ENCODE peak calls at places on chromosome 1, in seven cellular contexts. J is pancreas; P is A549; Q is CD4-positive, CD25-positive, alpha-beta regulatory T cell; W is GM23338; K is OCI-LY7; R is stomach. I is an unnamed sample.

GRCh38 chr1:180157576-180158057 is 2.9 kb downstream of the QSOX1 start:
- DNase-seq in K (no peak), W (peak; percentile 31), R (peak; percentile 68), J (peak; percentile 37), Q (no peak), P (no peak), I (no peak)

GRCh38 chr1:175273656-175274055 is 81.1 kb upstream of the KIAA0040 start:
- DNase-seq in W (no peak), R (no peak), J (no peak), P (no peak), K (no peak), Q (no peak), I (no peak)

GRCh38 chr1:20499718-20500117 is 8.2 kb downstream of the MUL1 start:
- DNase-seq in R (no peak), K (no peak), P (no peak), Q (no peak), W (no peak), J (no peak), I (no peak)

GRCh38 chr1:8274396-8274795 is 43.5 kb upstream of the SLC45A1 start:
- DNase-seq in W (no peak), K (no peak), R (no peak), Q (no peak), J (no peak), P (no peak), I (no peak)

GRCh38 chr1:8374812-8375211 is 56.9 kb downstream of the SLC45A1 start:
- DNase-seq in J (no peak), P (peak; percentile 43), Q (peak; percentile 25), K (peak; percentile 51), W (peak; percentile 76), R (peak; percentile 52), I (no peak)

GRCh38 chr1:15210651-15211390 is 36.2 kb upstream of the FHAD1 start:
- DNase-seq in Q (no peak), W (no peak), P (no peak), J (no peak), R (no peak), K (no peak), I (no peak)

GRCh38 chr1:101996830-101997485 is at the start of gene OLFM3:
- DNase-seq in K (no peak), J (peak; percentile 60), Q (no peak), R (no peak), P (no peak), W (peak; percentile 84), I (no peak)

GRCh38 chr1:154943649-154944421 is 7.3 kb upstream of the PMVK start:
- DNase-seq in P (peak; percentile 70), R (peak; percentile 47), Q (peak; percentile 57), W (peak; percentile 79), J (no peak), K (peak; percentile 67), I (no peak)

GRCh38 chr1:226946841-226947240 is 6.7 kb downstream of the COQ8A start:
- DNase-seq in R (no peak), Q (no peak), P (no peak), W (no peak), K (no peak), J (no peak), I (no peak)

GRCh38 chr1:169108897-169109560 is 2.5 kb downstream of the ATP1B1 start:
- DNase-seq in R (peak; percentile 59), P (no peak), J (peak; percentile 17), K (peak; percentile 77), Q (peak; percentile 65), W (peak; percentile 46), I (no peak)

GRCh38 chr1:43693371-43693770 is 14.0 kb upstream of the ST3GAL3 start:
- DNase-seq in R (no peak), P (no peak), J (no peak), K (no peak), W (no peak), Q (no peak), I (no peak)

GRCh38 chr1:158248771-158249170 is 5.5 kb upstream of the CD1A start:
- DNase-seq in Q (no peak), J (no peak), K (no peak), P (no peak), R (no peak), W (no peak), I (no peak)

GRCh38 chr1:77900687-77901293 is 12.4 kb downstream of the NEXN start:
- DNase-seq in W (peak; percentile 74), P (peak; percentile 18), K (peak; percentile 61), Q (peak; percentile 48), J (no peak), R (no peak), I (no peak)

GRCh38 chr1:167400359-167400953 is 117.9 kb downstream of the CD247 start:
- DNase-seq in P (no peak), R (no peak), W (no peak), J (no peak), K (no peak), Q (no peak), I (no peak)
- H3K4me1 ChIP-seq in P (peaks cover 6% of the 10 kb centered on the region), R (no peaks in the 10 kb centered on the region), W (no peaks in the 10 kb centered on the region), J (no peaks in the 10 kb centered on the region), K (peaks cover 11% of the 10 kb centered on the region), Q (no peaks in the 10 kb centered on the region), I (no peaks in the 10 kb centered on the region)

GRCh38 chr1:26788836-26789611 is 1.3 kb downstream of the PIGV start:
- DNase-seq in J (peak; percentile 90), R (peak; percentile 86), K (peak; percentile 93), P (peak; percentile 72), Q (peak; percentile 93), W (peak; percentile 93), I (peak; percentile 79)

GRCh38 chr1:26790551-26790953 is 2.8 kb downstream of the PIGV start:
- DNase-seq in W (no peak), P (no peak), J (no peak), Q (peak; percentile 67), K (no peak), R (no peak), I (no peak)

GRCh38 chr1:26788515-26788785 is 700 bp downstream of the PIGV start:
- DNase-seq in K (no peak), R (no peak), Q (no peak), P (no peak), W (no peak), J (no peak), I (no peak)

GRCh38 chr1:26789953-26790352 is 2.2 kb downstream of the PIGV start:
- DNase-seq in W (no peak), J (no peak), R (no peak), P (no peak), K (no peak), Q (no peak), I (no peak)

DNA sequence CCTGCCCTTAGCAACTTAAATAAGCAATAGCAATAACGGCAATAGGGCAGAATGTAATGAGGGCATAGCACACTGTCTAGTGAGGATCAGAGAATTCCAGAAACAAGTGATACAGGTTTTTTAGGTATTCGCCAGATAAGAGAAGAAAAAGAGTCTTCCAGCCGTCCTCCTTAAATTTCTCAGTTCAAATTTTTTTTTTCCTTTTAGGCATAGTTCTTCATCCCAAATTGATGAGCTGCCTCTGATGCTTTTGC is 1.8 kb downstream of the PIGV start:
- DNase-seq in K (no peak), R (no peak), J (no peak), P (no peak), Q (no peak), W (no peak), I (no peak)
- H3K27ac ChIP-seq in K (no peak overlapping the region), R (no peak overlapping the region), J (peak overlapping the region; percentile 98), P (no peak overlapping the region), Q (peak overlapping the region; percentile 96), W (no peak overlapping the region), I (peak overlapping the region; percentile 98)

GRCh38 chr1:171743014-171743870 is 1.4 kb upstream of the VAMP4 start:
- DNase-seq in W (no peak), Q (peak; percentile 49), R (no peak), P (no peak), K (no peak), J (no peak), I (no peak)
- H3K4me3 ChIP-seq in W (peak overlapping the region; percentile 97), Q (peak overlapping the region; percentile 91), R (peak overlapping the region; percentile 86), P (peak overlapping the region; percentile 82), K (peak overlapping the region; percentile 85), J (peak overlapping the region; percentile 67), I (peak overlapping the region; percentile 91)

DNA sequence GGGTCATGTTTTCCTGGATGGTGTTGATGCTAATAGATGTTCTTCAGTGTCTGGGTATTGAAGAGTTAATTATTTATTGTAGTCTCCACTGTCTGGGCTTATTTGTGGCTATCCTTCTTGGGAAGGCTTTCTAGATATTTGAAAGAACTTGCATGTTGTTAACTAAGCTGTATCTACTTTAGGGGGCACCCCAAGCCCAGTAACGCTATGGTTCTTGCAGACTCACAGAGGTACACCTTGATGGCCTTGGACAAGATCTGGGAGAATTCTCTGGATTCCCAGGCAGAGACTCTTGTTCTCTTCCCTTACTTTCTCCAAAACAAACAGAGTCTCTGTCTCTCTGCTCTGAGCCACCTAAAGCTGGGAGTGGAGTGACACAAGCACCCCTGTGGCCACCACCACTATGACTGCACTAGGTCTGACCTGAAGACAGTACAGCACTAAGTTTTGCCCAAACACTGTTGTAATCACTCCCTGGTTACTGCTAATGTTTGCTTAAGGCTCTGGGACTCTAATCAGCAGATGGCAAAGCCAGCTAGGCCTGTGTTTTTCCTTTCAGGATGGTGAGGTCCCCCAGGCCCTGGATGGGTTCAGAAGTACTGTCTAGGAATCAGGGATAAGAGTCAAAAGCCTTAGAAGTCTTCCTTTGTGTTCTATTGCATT is 76.5 kb upstream of the C1orf21 start:
- DNase-seq in Q (no peak), R (no peak), K (no peak), W (peak; percentile 21), P (no peak), J (no peak), I (no peak)
- H3K4me1 ChIP-seq in Q (no peaks in the 10 kb centered on the region), R (no peaks in the 10 kb centered on the region), K (no peaks in the 10 kb centered on the region), W (peaks cover 5% of the 10 kb centered on the region), P (no peaks in the 10 kb centered on the region), J (no peaks in the 10 kb centered on the region), I (no peaks in the 10 kb centered on the region)

GRCh38 chr1:6180215-6180577 is at the start of gene CHD5:
- DNase-seq in P (no peak), Q (no peak), J (no peak), W (peak; percentile 86), R (no peak), K (no peak), I (no peak)
- H3K27ac ChIP-seq in P (peak within 1 kb of the TSS; percentile 48), Q (no peak within 1 kb of the TSS), J (no peak within 1 kb of the TSS), W (no peak within 1 kb of the TSS), R (no peak within 1 kb of the TSS), K (no peak within 1 kb of the TSS), I (no peak within 1 kb of the TSS)